ENCODE peak calls at places on chromosomes 4 and X, in ten cellular contexts. Y is RWPE2, O is mucosa of descending colon, K is choroid plexus epithelial cell, T is brain microvascular endothelial cell, B is PC-3, R is NT2/D1, H is OCI-LY7, W is breast epithelium, X is AG04449. D is an unnamed sample.

GRCh38 chr4:145792429-145792828 is 112.5 kb downstream of the C4orf51 start:
- DNase-seq in X (no peak), W (no peak), O (no peak), H (no peak), Y (no peak), R (no peak), K (no peak), T (no peak), B (no peak), D (no peak)

GRCh38 chrX:30762754-30763153 is 109.5 kb downstream of the GK start:
- DNase-seq in K (no peak), R (no peak), Y (no peak), W (no peak), X (no peak), O (no peak), H (no peak), T (no peak), B (no peak), D (no peak)

GRCh38 chrX:22081475-22082092 is 49.5 kb downstream of the PHEX start:
- DNase-seq in W (no peak), R (peak), H (peak), K (peak), X (no peak), B (peak), T (peak), O (peak), Y (no peak), D (peak)

GRCh38 chr4:36159208-36159607 is 85.1 kb downstream of the ARAP2 start:
- DNase-seq in W (no peak), Y (no peak), T (no peak), H (no peak), X (no peak), O (no peak), K (no peak), B (no peak), R (no peak), D (no peak)

GRCh38 chrX:100658936-100659335 is 14.9 kb downstream of the SRPX2 start:
- DNase-seq in T (no peak), H (no peak), K (peak), W (no peak), X (no peak), Y (no peak), O (peak), R (no peak), B (no peak), D (no peak)

GRCh38 chr4:110619401-110620247 is 3.3 kb downstream of the PITX2 start:
- DNase-seq in B (no peak), X (no peak), T (no peak), K (no peak), Y (no peak), H (no peak), R (no peak), W (no peak), O (no peak), D (no peak)

GRCh38 chr4:94545296-94545695 is 93.6 kb downstream of the PDLIM5 start:
- DNase-seq in O (no peak), Y (no peak), W (no peak), X (no peak), T (peak), B (peak), H (no peak), K (peak), R (no peak), D (peak)

GRCh38 chr4:22071749-22072148 is 123.2 kb upstream of the KCNIP4 start:
- DNase-seq in H (no peak), O (no peak), Y (no peak), T (peak), B (peak), R (no peak), W (no peak), X (no peak), K (no peak), D (no peak)

GRCh38 chr4:102623622-102624021 is 122.5 kb downstream of the NFKB1 start:
- DNase-seq in H (peak), T (peak), X (no peak), B (peak), O (no peak), Y (no peak), K (peak), W (no peak), R (no peak), D (peak)

DNA sequence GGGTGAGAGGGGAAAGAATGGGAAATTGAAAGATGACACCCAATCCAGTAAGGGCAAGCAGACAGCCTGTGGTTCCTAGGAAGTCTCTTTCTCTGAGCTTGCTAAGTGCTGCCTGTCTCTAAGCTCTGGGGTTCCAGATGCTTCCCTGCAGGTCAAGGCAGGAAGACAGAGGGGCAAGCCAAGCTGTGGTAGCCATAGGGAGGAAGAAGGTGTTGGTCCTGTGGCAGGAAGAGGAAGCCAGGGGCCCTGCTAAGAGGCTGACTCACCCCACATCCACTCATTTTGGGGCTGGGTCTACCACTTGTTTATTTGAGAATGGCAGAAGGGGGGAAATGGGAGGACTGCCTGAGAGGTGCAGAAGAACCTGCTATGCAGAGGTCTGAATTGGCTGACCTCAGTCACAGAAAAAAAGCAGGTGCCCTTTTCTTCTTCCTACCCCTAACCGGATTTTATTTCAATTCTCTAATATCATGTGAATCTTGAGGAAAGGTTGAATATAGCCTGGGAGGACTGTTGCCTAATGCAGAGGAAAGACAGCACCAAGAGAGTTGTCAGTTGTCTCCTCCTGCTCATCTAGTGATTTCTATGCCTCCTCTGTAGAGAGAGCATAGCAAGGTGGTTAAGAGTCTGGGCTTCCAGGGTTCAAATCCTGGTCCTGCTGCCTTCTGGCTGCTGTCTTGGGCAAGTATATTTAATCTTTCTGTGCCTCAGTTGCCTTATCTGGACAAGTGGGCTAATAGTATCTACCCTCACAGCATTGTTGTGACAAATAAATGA is 27.4 kb downstream of the HOPX start:
- DNase-seq in W (no peak), Y (no peak), X (no peak), B (peak), T (no peak), K (no peak), H (peak), O (peak), R (no peak), D (no peak)
- H3K4me3 ChIP-seq in W (no peak), Y (no peak), X (no peak), B (no peak), T (no peak), K (no peak), H (no peak), O (no peak), R (no peak), D (no peak)

DNA sequence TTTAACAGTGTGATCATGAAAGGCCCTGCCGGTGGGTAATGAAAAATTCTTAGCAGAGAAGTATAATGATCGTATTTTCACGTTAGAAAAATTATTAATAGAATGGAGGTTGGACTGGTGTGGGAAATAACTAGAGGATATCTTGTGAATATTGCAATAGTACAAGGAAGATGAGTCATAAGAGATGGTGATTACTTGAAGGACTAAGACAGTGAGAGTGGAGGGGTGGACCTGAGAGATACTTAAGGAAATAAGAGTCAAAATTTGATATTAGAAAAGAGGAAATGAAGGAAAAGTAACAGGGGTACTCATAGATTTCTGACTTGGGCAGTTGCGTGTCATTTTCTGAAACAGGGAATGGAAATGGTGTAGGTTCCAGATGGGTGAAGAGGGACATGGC is 1.8 kb upstream of the USP53 start:
- DNase-seq in T (no peak), Y (no peak), O (no peak), X (no peak), B (no peak), W (no peak), K (peak), R (no peak), H (no peak), D (peak)
- H3K4me3 ChIP-seq in T (no peak), Y (no peak), O (no peak), X (no peak), B (no peak), W (peak), K (no peak), R (no peak), H (peak), D (no peak)

GRCh38 chr4:175419120-175419774 is 392.8 kb downstream of the GPM6A start:
- DNase-seq in O (no peak), T (peak), B (peak), H (no peak), R (no peak), Y (no peak), K (peak), W (no peak), X (peak), D (peak)
- H3K4me3 ChIP-seq in O (no peak), T (no peak), B (peak), H (no peak), R (no peak), Y (no peak), K (no peak), W (no peak), X (no peak), D (no peak)

GRCh38 chr4:4860803-4861591 is 1.5 kb downstream of the MSX1 start:
- DNase-seq in K (no peak), T (peak), X (no peak), H (no peak), R (no peak), B (no peak), Y (peak), W (no peak), O (no peak), D (peak)

GRCh38 chr4:4859799-4860380 is 425 bp downstream of the MSX1 start:
- DNase-seq in Y (peak), T (no peak), X (no peak), B (no peak), R (no peak), K (no peak), W (no peak), O (no peak), H (no peak), D (no peak)

GRCh38 chr4:4862665-4863482 is 3.4 kb downstream of the MSX1 start:
- DNase-seq in T (no peak), B (no peak), O (no peak), Y (peak), W (no peak), H (no peak), R (no peak), K (no peak), X (no peak), D (peak)

GRCh38 chr4:4860381-4860802 is 927 bp downstream of the MSX1 start:
- DNase-seq in R (no peak), X (no peak), T (peak), O (no peak), B (no peak), Y (peak), K (no peak), H (no peak), W (no peak), D (peak)

DNA sequence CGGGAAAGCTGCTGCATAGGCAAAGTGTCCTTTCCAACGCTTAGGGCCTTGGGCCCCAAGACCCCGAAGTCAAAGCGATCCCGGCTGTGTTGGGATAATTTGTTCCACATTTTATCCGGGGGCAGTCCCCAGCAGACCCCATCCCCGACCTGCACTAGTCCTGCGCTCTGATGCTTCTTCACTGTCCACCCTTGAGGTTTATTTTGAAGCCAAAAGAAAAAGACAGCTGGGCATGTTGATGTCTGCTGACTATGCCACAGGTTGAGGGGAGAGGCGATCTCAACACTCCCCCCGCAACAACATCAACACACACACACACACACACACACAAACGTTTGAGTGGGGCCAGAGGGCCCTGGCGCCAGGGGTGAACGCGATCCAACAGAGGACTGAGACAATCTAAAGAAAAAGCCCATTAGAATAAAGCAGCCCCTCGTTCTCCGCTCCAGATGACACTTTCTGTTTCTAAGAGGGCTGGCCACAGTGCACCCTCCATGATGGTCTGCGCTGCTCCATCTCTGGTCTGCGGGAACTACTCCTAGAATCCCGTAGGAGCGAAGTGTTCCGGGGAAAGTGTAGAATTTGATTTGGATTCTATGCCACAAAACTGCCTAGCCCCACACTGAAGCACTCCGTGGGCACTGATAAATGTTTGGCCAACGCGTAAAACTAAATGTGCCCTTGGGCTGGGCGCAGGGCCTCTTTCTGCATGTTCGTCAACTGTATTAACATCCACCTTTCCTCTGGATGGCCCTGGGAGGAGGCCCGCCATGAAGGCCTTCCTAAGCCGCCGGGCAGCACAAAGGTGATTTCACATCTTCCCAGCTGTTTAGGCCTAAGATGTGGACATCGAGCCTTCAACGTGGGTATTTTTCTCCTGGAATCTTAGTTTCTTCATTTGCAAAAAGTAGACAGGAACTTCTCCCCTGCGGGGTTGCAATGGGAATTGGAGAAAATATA is 2.4 kb downstream of the MSX1 start:
- DNase-seq in O (no peak), K (no peak), R (no peak), T (no peak), Y (peak), W (no peak), B (no peak), X (no peak), H (no peak), D (peak)
- H3K4me3 ChIP-seq in O (no peak), K (peak), R (no peak), T (peak), Y (no peak), W (peak), B (no peak), X (peak), H (no peak), D (peak)

GRCh38 chr4:174212061-174212460 is 71.4 kb downstream of the FBXO8 start:
- DNase-seq in X (no peak), O (no peak), B (no peak), T (no peak), R (no peak), W (no peak), H (no peak), Y (no peak), K (no peak), D (no peak)
- H3K4me3 ChIP-seq in X (no peak), O (no peak), B (no peak), T (no peak), R (no peak), W (no peak), H (no peak), Y (no peak), K (no peak), D (no peak)

GRCh38 chrX:46575991-46576392 is 2.4 kb downstream of the CHST7 start:
- DNase-seq in X (no peak), H (peak), W (no peak), K (peak), T (no peak), B (peak), R (no peak), Y (no peak), O (no peak), D (no peak)

GRCh38 chrX:46575586-46575985 is 2.0 kb downstream of the CHST7 start:
- DNase-seq in B (peak), H (no peak), X (no peak), K (no peak), Y (no peak), W (no peak), O (no peak), R (no peak), T (no peak), D (no peak)

GRCh38 chrX:46579250-46579649 is 5.7 kb downstream of the CHST7 start:
- DNase-seq in X (no peak), T (no peak), K (no peak), O (no peak), H (no peak), Y (no peak), W (no peak), B (no peak), R (no peak), D (no peak)

GRCh38 chrX:46576458-46576857 is 2.9 kb downstream of the CHST7 start:
- DNase-seq in Y (no peak), T (no peak), B (peak), K (no peak), W (no peak), R (no peak), X (no peak), O (no peak), H (no peak), D (no peak)

DNA sequence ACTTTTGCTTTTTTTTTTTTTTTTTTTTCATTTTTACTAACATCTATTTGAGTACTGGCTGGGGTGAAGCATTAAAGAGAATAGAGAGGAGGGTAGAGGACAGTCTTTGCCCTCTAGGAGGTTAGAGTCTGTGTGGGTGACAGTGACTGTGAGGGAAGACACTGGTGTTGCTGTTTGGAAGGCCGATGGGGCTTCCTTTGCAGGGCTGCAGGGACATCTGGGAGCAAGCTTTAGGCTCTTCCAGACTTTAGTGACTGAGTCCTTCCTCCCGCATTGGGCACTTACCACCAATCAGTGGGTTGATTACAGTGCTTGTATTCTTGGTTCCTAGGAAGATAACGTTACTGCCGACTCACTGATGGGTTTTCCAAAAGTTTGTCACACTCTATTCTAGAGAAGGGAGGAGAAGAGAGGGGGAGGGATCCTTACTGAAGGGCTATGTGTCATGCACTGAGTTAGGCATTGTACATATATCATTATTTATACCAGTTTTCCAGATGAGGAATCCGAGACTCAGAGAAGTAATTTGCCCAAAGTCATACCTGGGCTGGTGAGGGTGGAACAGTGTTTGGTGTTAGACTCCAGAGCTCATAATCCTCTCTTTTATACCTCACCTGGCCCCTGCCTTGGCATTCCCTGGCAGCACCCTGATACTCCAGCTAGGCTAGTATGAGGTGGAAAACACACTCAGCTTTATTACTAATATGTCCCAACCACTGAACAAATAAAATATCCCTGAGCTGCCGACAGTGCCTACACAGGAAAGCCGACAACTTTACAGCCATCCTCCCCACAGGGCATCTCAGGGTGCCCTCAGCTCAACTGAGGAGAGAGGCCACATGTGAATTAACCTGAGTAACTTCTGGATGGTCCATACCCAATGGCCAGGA is 3.8 kb downstream of the CHST7 start:
- DNase-seq in H (no peak), K (no peak), R (no peak), Y (no peak), O (no peak), B (peak), W (no peak), T (peak), X (no peak), D (no peak)
- H3K4me3 ChIP-seq in H (no peak), K (peak), R (no peak), Y (no peak), O (no peak), B (peak), W (no peak), T (no peak), X (peak), D (no peak)

DNA sequence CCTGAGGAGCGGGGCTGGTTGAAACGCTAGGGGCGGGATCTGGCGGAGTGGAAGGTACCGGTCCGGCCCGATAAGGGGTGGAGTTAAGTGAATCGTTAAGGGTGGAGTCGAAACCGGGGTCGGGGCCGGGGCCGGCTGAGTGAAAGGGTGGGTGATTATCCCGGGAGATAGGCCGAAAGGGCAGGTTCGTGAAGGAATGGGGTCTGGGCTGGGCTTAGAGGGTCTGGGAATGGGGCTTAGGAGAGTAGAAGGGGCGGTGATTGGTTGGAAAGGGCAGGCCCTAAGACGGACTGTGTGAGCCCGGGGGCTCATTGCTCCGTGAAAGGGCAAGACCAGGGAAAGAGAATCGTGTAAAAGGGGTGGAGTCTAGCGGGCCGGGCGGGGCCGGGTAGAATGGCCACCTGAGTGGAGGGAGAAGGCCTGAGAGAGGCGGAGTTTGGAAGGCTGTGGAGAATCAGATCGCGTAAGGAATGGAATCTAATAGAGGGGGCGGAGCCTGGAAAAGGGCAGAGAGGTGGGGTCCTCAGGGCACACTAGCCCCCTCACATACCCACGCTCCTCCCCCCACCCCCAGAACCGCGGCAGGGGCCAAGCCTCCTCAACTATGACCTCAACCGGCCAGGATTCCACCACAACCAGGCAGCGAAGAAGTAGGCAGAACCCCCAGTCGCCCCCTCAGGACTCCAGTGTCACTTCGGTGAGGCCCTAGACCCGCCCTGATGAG is 384 bp downstream of the HDAC6 start:
- DNase-seq in T (peak), H (peak), Y (peak), X (peak), R (peak), K (peak), B (peak), W (peak), O (peak), D (peak)
- H3K4me3 ChIP-seq in T (peak), H (peak), Y (peak), X (peak), R (peak), K (peak), B (peak), W (peak), O (no peak), D (peak)